ENCODE peak calls at places on chromosomes 12 and 14, in five cellular contexts. Y, X, G, S and K are unnamed samples.

GRCh38 chr12:96190403-96191170 is 3.6 kb upstream of the ELK3 start:
- DNase-seq in Y (no peak), S (peak), G (no peak), X (no peak), K (peak)

GRCh38 chr12:116066381-116067230 is 210.9 kb downstream of the MED13L start:
- DNase-seq in Y (no peak), S (peak), G (peak), X (no peak), K (peak)

GRCh38 chr12:85445060-85445938 is 165.3 kb downstream of the ALX1 start:
- DNase-seq in G (no peak), Y (no peak), S (no peak), X (no peak), K (no peak)

GRCh38 chr12:63319936-63320633 is 169.1 kb upstream of the AVPR1A start:
- DNase-seq in Y (peak), G (no peak), S (no peak), X (no peak), K (peak)

GRCh38 chr12:120640840-120641833 is 711 bp downstream of the CABP1 start:
- DNase-seq in Y (peak), G (peak), X (no peak), S (peak), K (peak)

GRCh38 chr14:65948302-65948701 is 535.8 kb downstream of the FUT8 start:
- DNase-seq in S (no peak), G (no peak), Y (no peak), X (no peak), K (no peak)

GRCh38 chr12:78269620-78270019 is 438.9 kb downstream of the NAV3 start:
- DNase-seq in S (no peak), X (no peak), G (no peak), Y (no peak), K (no peak)

GRCh38 chr14:68547305-68548193 is 245.3 kb downstream of the ZFP36L1 start:
- DNase-seq in G (peak), S (peak), X (peak), Y (peak), K (peak)

GRCh38 chr12:1611775-1612174 is 17.3 kb upstream of the WNT5B start:
- DNase-seq in S (peak), G (peak), X (no peak), Y (peak), K (peak)

GRCh38 chr14:69633238-69633637 is 21.8 kb downstream of the SUSD6 start:
- DNase-seq in X (no peak), G (no peak), Y (no peak), S (no peak), K (no peak)

GRCh38 chr12:52730793-52731192 is 27.5 kb upstream of the KRT77 start:
- DNase-seq in X (no peak), Y (no peak), S (no peak), G (no peak), K (no peak)

GRCh38 chr12:85179680-85180300 is 100.2 kb upstream of the ALX1 start:
- DNase-seq in Y (peak), S (peak), X (no peak), G (peak), K (peak)

GRCh38 chr12:76470028-76470939 is 89.3 kb downstream of the OSBPL8 start:
- DNase-seq in Y (peak), X (no peak), S (peak), G (peak), K (peak)

GRCh38 chr14:96614528-96614927 is 112.3 kb downstream of the PAPOLA start:
- DNase-seq in G (no peak), S (no peak), Y (no peak), X (no peak), K (no peak)

GRCh38 chr12:93733358-93733757 is 56.2 kb downstream of the CRADD start:
- DNase-seq in X (no peak), Y (no peak), G (no peak), S (no peak), K (no peak)

GRCh38 chr12:126663304-126664094 is 1598.3 kb downstream of the AACS start:
- DNase-seq in Y (peak), G (no peak), S (peak), X (no peak), K (peak)

GRCh38 chr14:55038708-55039107 is 11.7 kb downstream of the SOCS4 start:
- DNase-seq in G (no peak), Y (no peak), S (no peak), X (no peak), K (no peak)

GRCh38 chr12:113244015-113244983 is 23.0 kb downstream of the TPCN1 start:
- DNase-seq in X (peak), Y (no peak), G (no peak), S (peak), K (no peak)

GRCh38 chr12:67697443-67697842 is 48.9 kb downstream of the DYRK2 start:
- DNase-seq in G (no peak), X (no peak), S (no peak), Y (peak), K (no peak)

GRCh38 chr12:40106655-40107054 is 774 bp upstream of the SLC2A13 start:
- DNase-seq in Y (no peak), S (no peak), G (no peak), X (no peak), K (peak)

GRCh38 chr12:91918431-91918830 is 227.2 kb downstream of the BTG1 start:
- DNase-seq in Y (no peak), S (no peak), X (no peak), G (no peak), K (no peak)

GRCh38 chr14:103143535-103143934 is 20.3 kb downstream of the TNFAIP2 start:
- DNase-seq in G (peak), X (no peak), Y (no peak), S (peak), K (peak)

GRCh38 chr12:1474567-1475153 is 119.7 kb downstream of the FBXL14 start:
- DNase-seq in Y (peak), G (peak), X (no peak), S (peak), K (peak)

GRCh38 chr12:108727868-108728735 is 3.2 kb downstream of the CORO1C start:
- DNase-seq in X (no peak), G (no peak), S (no peak), Y (no peak), K (no peak)

GRCh38 chr12:108730337-108731104 is 797 bp downstream of the CORO1C start:
- DNase-seq in S (peak), G (peak), X (peak), Y (peak), K (peak)

GRCh38 chr12:108731105-108731865 is at the start of gene CORO1C:
- DNase-seq in Y (peak), G (peak), X (peak), S (peak), K (peak)

GRCh38 chr12:108729612-108730336 is 1.5 kb downstream of the CORO1C start:
- DNase-seq in S (peak), G (peak), Y (peak), X (no peak), K (peak)

GRCh38 chr12:108728820-108729611 is 2.3 kb downstream of the CORO1C start:
- DNase-seq in G (no peak), X (no peak), S (no peak), Y (peak), K (no peak)
- H3K4me3 ChIP-seq in G (peak), X (no peak), S (peak), Y (peak), K (peak)

GRCh38 chr14:59123975-59124374 is 64.5 kb upstream of the DAAM1 start:
- DNase-seq in Y (peak), X (no peak), S (peak), G (peak), K (peak)
- TF ChIP-seq CTCF in Y (peak), X (no peak), S (peak), G (peak), K (peak)

GRCh38 chr12:110466791-110467190 is 1.3 kb downstream of the GPN3 start:
- DNase-seq in Y (no peak), X (no peak), S (no peak), G (no peak), K (no peak)
- H3K4me3 ChIP-seq in Y (no peak), X (no peak), S (no peak), G (no peak), K (no peak)

DNA sequence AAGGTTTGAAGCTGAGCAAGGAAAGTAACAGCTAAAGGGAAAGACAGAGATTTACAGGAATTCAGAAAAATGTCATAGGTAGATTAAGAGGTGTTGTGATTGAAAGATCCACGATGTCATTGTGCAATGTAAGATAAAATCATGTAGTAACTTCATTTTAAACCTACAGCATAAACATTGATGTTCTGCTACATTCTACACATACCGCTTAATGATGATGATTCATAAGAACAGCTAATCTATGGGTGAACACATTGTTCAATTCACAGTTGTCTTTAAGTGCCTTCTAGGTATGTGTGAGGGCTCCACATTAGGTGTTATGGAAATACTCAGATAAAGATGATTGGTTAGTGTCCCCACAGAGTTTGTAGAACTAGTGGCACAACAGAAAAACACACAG is 170.9 kb downstream of the GRIP1 start:
- DNase-seq in Y (no peak), X (no peak), G (no peak), S (no peak), K (no peak)
- TF ChIP-seq CTCF in Y (no peak), X (no peak), G (no peak), S (no peak), K (no peak)

DNA sequence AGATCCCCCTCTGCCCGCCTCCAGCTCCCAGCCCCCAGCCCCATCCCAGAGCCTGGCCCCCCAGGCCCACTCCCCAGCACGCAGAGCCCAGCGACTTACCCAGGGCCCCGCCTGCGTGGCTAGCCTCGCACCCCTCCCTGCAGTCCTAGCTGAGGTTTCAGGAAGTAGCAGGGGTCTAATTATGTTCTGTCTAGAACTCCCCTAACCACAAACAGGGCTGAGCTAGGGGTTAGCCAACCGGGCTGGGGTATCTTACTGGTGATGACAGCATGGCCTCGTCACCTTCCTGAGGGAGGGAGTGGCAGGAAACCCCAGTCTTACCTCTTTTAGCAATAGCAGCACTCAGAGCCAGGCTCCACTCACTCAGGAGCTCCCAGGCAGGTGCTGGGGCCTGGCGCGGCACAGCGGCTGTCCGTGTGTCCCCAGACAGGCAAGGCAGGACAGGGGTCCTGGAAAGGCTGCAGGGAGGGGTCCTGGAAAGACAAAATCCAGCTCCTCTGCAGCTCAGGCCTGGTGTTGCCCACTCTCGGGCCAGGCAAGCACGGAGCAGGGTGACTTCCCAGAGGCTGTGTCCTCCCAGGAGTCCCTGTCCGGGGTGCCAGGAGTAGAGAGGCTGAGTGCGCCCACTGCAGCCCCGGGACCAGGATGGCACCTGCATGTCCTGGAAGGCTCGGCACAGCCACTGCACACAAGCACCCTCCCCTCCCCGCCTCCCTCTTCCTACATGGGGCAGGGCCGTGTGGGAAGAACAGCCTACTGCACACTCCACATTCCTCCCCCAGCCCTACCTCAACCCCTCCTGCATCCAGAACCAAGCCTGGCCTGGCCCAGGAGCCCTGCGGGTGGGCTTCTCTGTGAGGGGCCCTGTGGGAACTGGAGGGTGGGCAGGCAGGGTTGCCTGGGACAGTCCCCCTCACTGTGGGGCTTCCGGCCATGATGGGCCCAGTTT is at the start of gene GPR132:
- DNase-seq in S (no peak), G (no peak), X (no peak), Y (no peak), K (no peak)
- H3K4me3 ChIP-seq in S (no peak), G (no peak), X (no peak), Y (no peak), K (no peak)